ENCODE peak calls at places on chromosomes 5 and 9, in four cellular contexts. One of them, this sample, is unnamed.

GRCh38 chr5:59390074-59390659 is 503.4 kb downstream of the PDE4D start:
- DNase-seq in NT2/D1: peak; percentile 3
- DNase-seq in GM04504: peak; percentile 4
- DNase-seq in activated CD8-positive, alpha-beta memory T cell treated with anti-CD3 and anti-CD28 coated beads, Interleukin-2, amount 50 U/mL, for 48 hours: no peak
- DNase-seq in this sample: peak; percentile 53

GRCh38 chr9:99491408-99492259 is 269.6 kb downstream of the SEC61B start:
- DNase-seq in NT2/D1: no peak
- DNase-seq in GM04504: no peak
- DNase-seq in activated CD8-positive, alpha-beta memory T cell treated with anti-CD3 and anti-CD28 coated beads, Interleukin-2, amount 50 U/mL, for 48 hours: no peak
- DNase-seq in this sample: no peak

GRCh38 chr5:65765582-65765981 is 43.6 kb downstream of the NLN start:
- DNase-seq in NT2/D1: no peak
- DNase-seq in GM04504: no peak
- DNase-seq in activated CD8-positive, alpha-beta memory T cell treated with anti-CD3 and anti-CD28 coated beads, Interleukin-2, amount 50 U/mL, for 48 hours: no peak
- DNase-seq in this sample: no peak

GRCh38 chr5:160641405-160641804 is 210.6 kb downstream of the ATP10B start:
- DNase-seq in NT2/D1: no peak
- DNase-seq in GM04504: no peak
- DNase-seq in activated CD8-positive, alpha-beta memory T cell treated with anti-CD3 and anti-CD28 coated beads, Interleukin-2, amount 50 U/mL, for 48 hours: no peak
- DNase-seq in this sample: no peak

GRCh38 chr5:167284491-167284890 is 1007.0 kb upstream of the WWC1 start:
- DNase-seq in NT2/D1: no peak
- DNase-seq in GM04504: no peak
- DNase-seq in activated CD8-positive, alpha-beta memory T cell treated with anti-CD3 and anti-CD28 coated beads, Interleukin-2, amount 50 U/mL, for 48 hours: no peak
- DNase-seq in this sample: no peak

GRCh38 chr5:128736567-128736966 is 198.5 kb upstream of the FBN2 start:
- DNase-seq in NT2/D1: no peak
- DNase-seq in GM04504: no peak
- DNase-seq in activated CD8-positive, alpha-beta memory T cell treated with anti-CD3 and anti-CD28 coated beads, Interleukin-2, amount 50 U/mL, for 48 hours: no peak
- DNase-seq in this sample: peak; percentile 8

GRCh38 chr9:113548221-113549041 is 84.9 kb downstream of the RGS3 start:
- DNase-seq in NT2/D1: no peak
- DNase-seq in GM04504: no peak
- DNase-seq in activated CD8-positive, alpha-beta memory T cell treated with anti-CD3 and anti-CD28 coated beads, Interleukin-2, amount 50 U/mL, for 48 hours: no peak
- DNase-seq in this sample: no peak

GRCh38 chr5:78908173-78908901 is 76.8 kb downstream of the ARSB start:
- DNase-seq in NT2/D1: no peak
- DNase-seq in GM04504: peak; percentile 46
- DNase-seq in activated CD8-positive, alpha-beta memory T cell treated with anti-CD3 and anti-CD28 coated beads, Interleukin-2, amount 50 U/mL, for 48 hours: no peak
- DNase-seq in this sample: no peak

GRCh38 chr5:37554938-37555337 is 175.8 kb downstream of the WDR70 start:
- DNase-seq in NT2/D1: peak; percentile 20
- DNase-seq in GM04504: no peak
- DNase-seq in activated CD8-positive, alpha-beta memory T cell treated with anti-CD3 and anti-CD28 coated beads, Interleukin-2, amount 50 U/mL, for 48 hours: no peak
- DNase-seq in this sample: no peak

GRCh38 chr5:50767588-50767987 is 101.2 kb downstream of the PARP8 start:
- DNase-seq in NT2/D1: no peak
- DNase-seq in GM04504: no peak
- DNase-seq in activated CD8-positive, alpha-beta memory T cell treated with anti-CD3 and anti-CD28 coated beads, Interleukin-2, amount 50 U/mL, for 48 hours: no peak
- DNase-seq in this sample: no peak

GRCh38 chr9:4866239-4866969 is 73.7 kb downstream of the RCL1 start:
- DNase-seq in NT2/D1: no peak
- DNase-seq in GM04504: no peak
- DNase-seq in activated CD8-positive, alpha-beta memory T cell treated with anti-CD3 and anti-CD28 coated beads, Interleukin-2, amount 50 U/mL, for 48 hours: peak; percentile 71
- DNase-seq in this sample: no peak

GRCh38 chr5:76958976-76959767 is 6.3 kb downstream of the CRHBP start:
- DNase-seq in NT2/D1: no peak
- DNase-seq in GM04504: no peak
- DNase-seq in activated CD8-positive, alpha-beta memory T cell treated with anti-CD3 and anti-CD28 coated beads, Interleukin-2, amount 50 U/mL, for 48 hours: no peak
- DNase-seq in this sample: no peak

GRCh38 chr9:16369427-16369826 is 501.0 kb downstream of the BNC2 start:
- DNase-seq in NT2/D1: no peak
- DNase-seq in GM04504: no peak
- DNase-seq in activated CD8-positive, alpha-beta memory T cell treated with anti-CD3 and anti-CD28 coated beads, Interleukin-2, amount 50 U/mL, for 48 hours: no peak
- DNase-seq in this sample: no peak

GRCh38 chr9:82939451-82939850 is 123.5 kb downstream of the RASEF start:
- DNase-seq in NT2/D1: no peak
- DNase-seq in GM04504: no peak
- DNase-seq in activated CD8-positive, alpha-beta memory T cell treated with anti-CD3 and anti-CD28 coated beads, Interleukin-2, amount 50 U/mL, for 48 hours: no peak
- DNase-seq in this sample: peak; percentile 53

GRCh38 chr5:38404667-38405276 is 146.4 kb downstream of the EGFLAM start:
- DNase-seq in NT2/D1: no peak
- DNase-seq in GM04504: no peak
- DNase-seq in activated CD8-positive, alpha-beta memory T cell treated with anti-CD3 and anti-CD28 coated beads, Interleukin-2, amount 50 U/mL, for 48 hours: no peak
- DNase-seq in this sample: no peak

GRCh38 chr9:127773245-127773644 is 5.2 kb downstream of the SH2D3C start:
- DNase-seq in NT2/D1: no peak
- DNase-seq in GM04504: no peak
- DNase-seq in activated CD8-positive, alpha-beta memory T cell treated with anti-CD3 and anti-CD28 coated beads, Interleukin-2, amount 50 U/mL, for 48 hours: no peak
- DNase-seq in this sample: no peak

GRCh38 chr9:87816041-87816440 is 66.6 kb upstream of the SPATA31E1 start:
- DNase-seq in NT2/D1: no peak
- DNase-seq in GM04504: no peak
- DNase-seq in activated CD8-positive, alpha-beta memory T cell treated with anti-CD3 and anti-CD28 coated beads, Interleukin-2, amount 50 U/mL, for 48 hours: no peak
- DNase-seq in this sample: peak; percentile 22

This sample was measured in G401.